ENCODE peak calls at places on chromosomes 11 and 22, in five cellular contexts. One of them, this sample, is unnamed.

GRCh38 chr11:19792510-19792909 is 79.9 kb downstream of the NAV2 start:
- DNase-seq in gastrocnemius medialis: no peak
- DNase-seq in ovary: no peak
- DNase-seq in GM12891: no peak
- DNase-seq in HCT116: no peak
- DNase-seq in this sample: no peak

GRCh38 chr11:10592331-10592730 is 23.9 kb upstream of the LYVE1 start:
- DNase-seq in gastrocnemius medialis: no peak
- DNase-seq in ovary: no peak
- DNase-seq in GM12891: no peak
- DNase-seq in HCT116: peak
- DNase-seq in this sample: peak

GRCh38 chr11:46630237-46630636 is 12.9 kb downstream of the ATG13 start:
- DNase-seq in gastrocnemius medialis: no peak
- DNase-seq in ovary: no peak
- DNase-seq in GM12891: no peak
- DNase-seq in HCT116: no peak
- DNase-seq in this sample: no peak

GRCh38 chr11:132349806-132350733 is 979.7 kb downstream of the NTM start:
- DNase-seq in gastrocnemius medialis: no peak
- DNase-seq in ovary: no peak
- DNase-seq in GM12891: no peak
- DNase-seq in HCT116: no peak
- DNase-seq in this sample: no peak

GRCh38 chr11:95337175-95337957 is 106.4 kb upstream of the SESN3 start:
- DNase-seq in gastrocnemius medialis: peak
- DNase-seq in ovary: peak
- DNase-seq in GM12891: no peak
- DNase-seq in HCT116: no peak
- DNase-seq in this sample: no peak

GRCh38 chr11:4194889-4195288 is 100.3 kb downstream of the RRM1 start:
- DNase-seq in gastrocnemius medialis: no peak
- DNase-seq in ovary: no peak
- DNase-seq in GM12891: no peak
- DNase-seq in HCT116: no peak
- DNase-seq in this sample: no peak

GRCh38 chr11:121687961-121688566 is 235.3 kb upstream of the SORL1-AS1 start:
- DNase-seq in gastrocnemius medialis: no peak
- DNase-seq in ovary: no peak
- DNase-seq in GM12891: no peak
- DNase-seq in HCT116: no peak
- DNase-seq in this sample: no peak

GRCh38 chr11:77379917-77380316 is 78.4 kb upstream of the GDPD4 start:
- DNase-seq in gastrocnemius medialis: no peak
- DNase-seq in ovary: no peak
- DNase-seq in GM12891: no peak
- DNase-seq in HCT116: no peak
- DNase-seq in this sample: no peak

GRCh38 chr11:11252403-11252802 is 100.6 kb downstream of the CSNK2A3 start:
- DNase-seq in gastrocnemius medialis: no peak
- DNase-seq in ovary: no peak
- DNase-seq in GM12891: no peak
- DNase-seq in HCT116: no peak
- DNase-seq in this sample: no peak

GRCh38 chr11:27213232-27213660 is 149.8 kb downstream of the CCDC34 start:
- DNase-seq in gastrocnemius medialis: no peak
- DNase-seq in ovary: no peak
- DNase-seq in GM12891: no peak
- DNase-seq in HCT116: no peak
- DNase-seq in this sample: peak

GRCh38 chr22:17234144-17234623 is 14.9 kb upstream of the ADA2 start:
- DNase-seq in gastrocnemius medialis: no peak
- DNase-seq in ovary: no peak
- DNase-seq in GM12891: no peak
- DNase-seq in HCT116: peak
- DNase-seq in this sample: no peak

GRCh38 chr11:114080219-114080618 is 20.7 kb downstream of the ZBTB16 start:
- DNase-seq in gastrocnemius medialis: peak
- DNase-seq in ovary: peak
- DNase-seq in GM12891: no peak
- DNase-seq in HCT116: no peak
- DNase-seq in this sample: no peak

GRCh38 chr22:24189249-24190158 is 8.2 kb downstream of the SUSD2 start:
- DNase-seq in gastrocnemius medialis: peak
- DNase-seq in ovary: peak
- DNase-seq in GM12891: peak
- DNase-seq in HCT116: no peak
- DNase-seq in this sample: peak

DNA sequence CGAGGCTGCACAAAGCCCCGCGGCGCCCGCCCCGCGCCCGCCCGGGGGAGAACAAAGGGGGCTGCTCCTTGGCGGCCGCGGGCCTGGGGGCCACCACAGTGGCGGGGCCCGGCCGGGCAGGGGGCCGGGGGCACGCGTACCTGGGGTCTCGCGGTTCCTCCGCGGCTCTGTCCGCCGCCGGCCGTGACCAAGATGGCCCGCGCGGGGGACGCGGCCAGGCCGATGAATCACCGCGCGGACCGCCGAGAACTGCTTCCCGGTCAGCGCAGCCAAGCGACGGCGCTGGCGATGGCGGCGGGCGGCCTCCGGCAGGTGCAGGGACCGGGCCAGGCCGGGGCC is at the start of gene RTL6:
- DNase-seq in gastrocnemius medialis: no peak
- DNase-seq in ovary: no peak
- DNase-seq in GM12891: no peak
- DNase-seq in HCT116: peak
- DNase-seq in this sample: peak
- TF ChIP-seq POLR2A in gastrocnemius medialis: peak
- TF ChIP-seq POLR2A in ovary: peak
- TF ChIP-seq POLR2A in GM12891: no peak
- TF ChIP-seq POLR2A in HCT116: peak
- TF ChIP-seq POLR2A in this sample: peak

GRCh38 chr11:35654711-35655110 is 7.9 kb upstream of the TRIM44 start:
- DNase-seq in gastrocnemius medialis: no peak
- DNase-seq in ovary: no peak
- DNase-seq in GM12891: no peak
- DNase-seq in HCT116: no peak
- DNase-seq in this sample: no peak
- TF ChIP-seq POLR2A in gastrocnemius medialis: no peak
- TF ChIP-seq POLR2A in ovary: no peak
- TF ChIP-seq POLR2A in GM12891: no peak
- TF ChIP-seq POLR2A in HCT116: no peak
- TF ChIP-seq POLR2A in this sample: no peak

GRCh38 chr11:120184946-120185677 is 25.7 kb upstream of the OAF start:
- DNase-seq in gastrocnemius medialis: peak
- DNase-seq in ovary: peak
- DNase-seq in GM12891: no peak
- DNase-seq in HCT116: no peak
- DNase-seq in this sample: no peak
- TF ChIP-seq POLR2A in gastrocnemius medialis: no peak
- TF ChIP-seq POLR2A in ovary: peak
- TF ChIP-seq POLR2A in GM12891: no peak
- TF ChIP-seq POLR2A in HCT116: no peak
- TF ChIP-seq POLR2A in this sample: no peak

GRCh38 chr22:19398680-19399079 is 32.9 kb downstream of the HIRA start:
- DNase-seq in gastrocnemius medialis: no peak
- DNase-seq in ovary: no peak
- DNase-seq in GM12891: no peak
- DNase-seq in HCT116: no peak
- DNase-seq in this sample: no peak
- TF ChIP-seq POLR2A in gastrocnemius medialis: no peak
- TF ChIP-seq POLR2A in ovary: no peak
- TF ChIP-seq POLR2A in GM12891: no peak
- TF ChIP-seq POLR2A in HCT116: no peak
- TF ChIP-seq POLR2A in this sample: no peak

GRCh38 chr11:111297696-111298095 is 650 bp upstream of the POU2AF3 start:
- DNase-seq in gastrocnemius medialis: no peak
- DNase-seq in ovary: no peak
- DNase-seq in GM12891: no peak
- DNase-seq in HCT116: no peak
- DNase-seq in this sample: no peak

GRCh38 chr11:111300569-111300968 is 2.2 kb downstream of the POU2AF3 start:
- DNase-seq in gastrocnemius medialis: no peak
- DNase-seq in ovary: no peak
- DNase-seq in GM12891: no peak
- DNase-seq in HCT116: no peak
- DNase-seq in this sample: no peak

GRCh38 chr11:111298466-111299110 is at the start of gene POU2AF3:
- DNase-seq in gastrocnemius medialis: no peak
- DNase-seq in ovary: no peak
- DNase-seq in GM12891: peak
- DNase-seq in HCT116: no peak
- DNase-seq in this sample: no peak

GRCh38 chr11:111301004-111301839 is 2.9 kb downstream of the POU2AF3 start:
- DNase-seq in gastrocnemius medialis: no peak
- DNase-seq in ovary: no peak
- DNase-seq in GM12891: no peak
- DNase-seq in HCT116: no peak
- DNase-seq in this sample: no peak

DNA sequence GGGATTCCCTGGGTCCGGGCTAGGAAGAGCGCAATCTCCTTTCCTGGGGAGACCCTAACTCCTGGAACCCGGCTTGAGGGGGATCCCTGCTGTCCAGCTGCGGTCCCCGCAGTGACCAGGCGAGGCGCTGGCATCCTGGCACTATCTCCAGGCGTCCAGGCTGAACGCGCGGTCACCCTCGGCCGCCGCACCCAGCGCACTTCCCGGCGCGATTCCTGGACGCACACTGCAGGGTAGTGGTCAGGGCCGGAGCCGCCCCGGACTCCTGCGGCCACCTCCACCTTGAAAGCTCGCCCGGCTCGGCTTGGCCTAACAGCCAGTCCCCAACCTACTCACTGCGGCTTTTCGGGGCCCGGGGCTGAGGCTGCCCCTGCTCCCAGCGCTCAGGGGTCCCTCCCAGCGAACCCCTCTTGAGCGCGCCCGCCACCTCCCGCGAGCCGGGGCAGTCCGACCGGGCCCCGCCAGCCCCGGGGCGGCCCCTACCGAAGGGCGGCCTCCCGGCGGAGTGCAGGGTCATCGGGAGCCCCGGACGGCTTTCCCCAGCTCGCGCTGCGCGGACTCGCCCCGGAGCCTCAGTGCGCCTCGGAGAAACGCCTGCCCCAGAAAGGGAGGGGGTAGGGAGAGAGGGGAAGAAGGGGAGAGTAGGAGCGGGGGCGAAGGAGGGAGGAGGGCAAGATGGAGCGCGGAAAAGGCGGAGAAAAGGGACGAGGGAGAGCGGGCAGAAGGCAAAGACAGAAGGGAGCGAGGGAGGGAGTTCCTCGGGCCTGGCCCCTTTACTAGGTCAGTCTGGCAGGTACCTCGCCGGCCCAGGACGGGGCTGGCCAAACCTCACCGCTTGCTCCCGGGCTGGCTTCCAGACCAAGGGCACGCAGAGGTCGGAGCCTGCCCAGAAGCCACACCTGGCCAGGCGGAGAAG is 1.0 kb downstream of the POU2AF3 start:
- DNase-seq in gastrocnemius medialis: peak
- DNase-seq in ovary: peak
- DNase-seq in GM12891: peak
- DNase-seq in HCT116: no peak
- DNase-seq in this sample: no peak
- TF ChIP-seq POLR2A in gastrocnemius medialis: no peak
- TF ChIP-seq POLR2A in ovary: peak
- TF ChIP-seq POLR2A in GM12891: no peak
- TF ChIP-seq POLR2A in HCT116: no peak
- TF ChIP-seq POLR2A in this sample: no peak

GRCh38 chr11:82521427-82521826 is 212.2 kb downstream of the FAM181B start:
- DNase-seq in gastrocnemius medialis: peak
- DNase-seq in ovary: no peak
- DNase-seq in GM12891: no peak
- DNase-seq in HCT116: no peak
- DNase-seq in this sample: no peak

GRCh38 chr11:82523141-82523540 is 210.5 kb downstream of the FAM181B start:
- DNase-seq in gastrocnemius medialis: peak
- DNase-seq in ovary: peak
- DNase-seq in GM12891: no peak
- DNase-seq in HCT116: no peak
- DNase-seq in this sample: no peak

DNA sequence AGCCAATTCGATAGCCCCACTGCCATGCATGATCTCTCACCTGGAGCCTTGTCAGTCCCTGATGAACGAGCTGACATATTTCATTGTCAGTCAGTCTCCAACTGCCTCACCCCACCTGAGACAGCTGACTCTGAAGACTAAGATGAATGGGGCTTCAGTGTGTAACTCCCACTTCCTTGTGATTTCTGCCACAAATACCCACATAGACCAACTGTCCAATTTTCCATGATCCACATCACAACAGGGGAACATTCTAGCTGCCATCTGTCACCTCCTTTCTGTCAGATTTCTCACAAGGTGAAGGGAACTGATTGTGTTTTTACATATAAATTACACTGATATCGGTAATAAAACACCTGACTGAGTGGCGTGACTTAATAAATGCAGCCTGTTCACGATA is 206.5 kb downstream of the FAM181B start:
- DNase-seq in gastrocnemius medialis: no peak
- DNase-seq in ovary: no peak
- DNase-seq in GM12891: no peak
- DNase-seq in HCT116: no peak
- DNase-seq in this sample: no peak
- TF ChIP-seq POLR2A in gastrocnemius medialis: no peak
- TF ChIP-seq POLR2A in ovary: no peak
- TF ChIP-seq POLR2A in GM12891: no peak
- TF ChIP-seq POLR2A in HCT116: no peak
- TF ChIP-seq POLR2A in this sample: no peak